ENCODE peak calls at places on chromosomes 16 and 17, in eight cellular contexts. V, O, N, F, M, W, L and Q are unnamed samples.

GRCh38 chr16:1740234-1740633 is 31.1 kb downstream of the NME3 start:
- DNase-seq in V (no peak), O (no peak), N (no peak), F (no peak), M (no peak), W (no peak), L (no peak), Q (no peak)

GRCh38 chr17:38322156-38322779 is 21.5 kb downstream of the GPR179 start:
- DNase-seq in V (peak; percentile 58), O (peak; percentile 88), N (no peak), F (peak; percentile 52), M (no peak), W (peak; percentile 16), L (peak; percentile 50), Q (peak; percentile 69)

GRCh38 chr17:6525731-6526130 is 30.6 kb downstream of the PITPNM3 start:
- DNase-seq in V (no peak), O (no peak), N (no peak), F (no peak), M (no peak), W (no peak), L (no peak), Q (no peak)

GRCh38 chr17:73710095-73710592 is 65.9 kb upstream of the SDK2 start:
- DNase-seq in V (peak; percentile 49), O (peak; percentile 79), N (no peak), F (no peak), M (peak; percentile 87), W (no peak), L (peak; percentile 56), Q (peak; percentile 80)

GRCh38 chr17:65925606-65926307 is 266.2 kb downstream of the CEP112 start:
- DNase-seq in V (no peak), O (no peak), N (no peak), F (no peak), M (no peak), W (no peak), L (no peak), Q (no peak)

GRCh38 chr16:79593074-79593531 is 7.4 kb downstream of the MAF start:
- DNase-seq in V (peak; percentile 54), O (no peak), N (no peak), F (no peak), M (no peak), W (no peak), L (peak; percentile 18), Q (no peak)

GRCh38 chr16:69003500-69003899 is 102.0 kb upstream of the HAS3 start:
- DNase-seq in V (no peak), O (no peak), N (no peak), F (no peak), M (no peak), W (no peak), L (no peak), Q (no peak)

GRCh38 chr17:67606471-67606870 is 111.3 kb upstream of the NOL11 start:
- DNase-seq in V (no peak), O (no peak), N (no peak), F (no peak), M (no peak), W (peak; percentile 18), L (no peak), Q (peak; percentile 67)

GRCh38 chr16:81528258-81528657 is 83.7 kb downstream of the CMIP start:
- DNase-seq in V (no peak), O (no peak), N (no peak), F (no peak), M (no peak), W (no peak), L (no peak), Q (no peak)

GRCh38 chr16:57053206-57053605 is 39.2 kb upstream of the CPNE2 start:
- DNase-seq in V (no peak), O (no peak), N (no peak), F (no peak), M (no peak), W (no peak), L (no peak), Q (no peak)

GRCh38 chr17:75475144-75475835 is 18.9 kb downstream of the TMEM94 start:
- DNase-seq in V (no peak), O (no peak), N (no peak), F (no peak), M (peak; percentile 44), W (no peak), L (no peak), Q (peak; percentile 47)

GRCh38 chr16:27315333-27316037 is 1.7 kb downstream of the IL4R start:
- DNase-seq in V (peak; percentile 36), O (peak; percentile 58), N (peak; percentile 99), F (peak; percentile 40), M (no peak), W (no peak), L (peak; percentile 47), Q (no peak)

GRCh38 chr17:6139447-6139832 is 69.3 kb downstream of the WSCD1 start:
- DNase-seq in V (no peak), O (no peak), N (no peak), F (no peak), M (no peak), W (no peak), L (no peak), Q (no peak)

GRCh38 chr17:81545160-81545949 is 6.8 kb downstream of the FAAP100 start:
- DNase-seq in V (no peak), O (no peak), N (no peak), F (no peak), M (no peak), W (no peak), L (no peak), Q (no peak)

GRCh38 chr16:28873543-28874201 is 4.6 kb upstream of the ATP2A1 start:
- DNase-seq in V (no peak), O (peak; percentile 73), N (no peak), F (no peak), M (no peak), W (no peak), L (peak; percentile 55), Q (no peak)

GRCh38 chr16:5044011-5044540 is 10.3 kb upstream of the NAGPA start:
- DNase-seq in V (no peak), O (no peak), N (no peak), F (no peak), M (no peak), W (no peak), L (no peak), Q (no peak)

GRCh38 chr17:56982312-56982711 is 4.4 kb downstream of the SCPEP1 start:
- DNase-seq in V (no peak), O (no peak), N (no peak), F (no peak), M (no peak), W (no peak), L (no peak), Q (no peak)

GRCh38 chr17:81576621-81577277 is 24.6 kb upstream of the FAAP100 start:
- DNase-seq in V (peak; percentile 74), O (peak; percentile 99), N (peak; percentile 84), F (peak; percentile 88), M (no peak), W (no peak), L (no peak), Q (peak; percentile 91)

GRCh38 chr17:39536468-39536867 is 71.3 kb downstream of the NEUROD2 start:
- DNase-seq in V (no peak), O (no peak), N (no peak), F (no peak), M (no peak), W (no peak), L (no peak), Q (no peak)

GRCh38 chr17:80817861-80818260 is 173.8 kb upstream of the CHMP6 start:
- DNase-seq in V (peak; percentile 17), O (no peak), N (peak; percentile 36), F (peak; percentile 45), M (no peak), W (no peak), L (no peak), Q (peak; percentile 26)

GRCh38 chr17:54849660-54850059 is 51.0 kb upstream of the TOM1L1 start:
- DNase-seq in V (no peak), O (no peak), N (no peak), F (no peak), M (no peak), W (no peak), L (no peak), Q (no peak)